ENCODE peak calls at places on chromosomes 1 and 21, in nine cellular contexts. One of them, this sample, is unnamed.

GRCh38 chr1:151710187-151710586 is 6.4 kb downstream of the CELF3 start:
- DNase-seq in activated T-helper 1 cell treated with anti-CD3 and anti-CD28 coated beads, Interleukin-12 subunit alpha, Interleukin-12 subunit beta, Interleukin-2, Interleukin-4 antibody, amounts not matched to agents 30 ng/mL and 10 ng/mL and 1 ng/mL, durations not matched to agents 14 hours and 24 hours and 36 hours: peak; percentile 6
- DNase-seq in NCI-H1048: no peak
- DNase-seq in stimulated activated CD4-positive, alpha-beta T cell treated with anti-CD3 and anti-CD28 coated beads, Interleukin-4, amount 100 ng/mL, for 24 hours: peak; percentile 36
- DNase-seq in COR-L47: peak; percentile 51
- DNase-seq in body of pancreas: peak; percentile 63
- DNase-seq in Daoy: peak; percentile 62
- DNase-seq in amygdala: peak; percentile 77
- DNase-seq in HT-29: no peak
- DNase-seq in this sample: peak; percentile 85

GRCh38 chr1:165452336-165453130 is 7.6 kb upstream of the RXRG start:
- DNase-seq in activated T-helper 1 cell treated with anti-CD3 and anti-CD28 coated beads, Interleukin-12 subunit alpha, Interleukin-12 subunit beta, Interleukin-2, Interleukin-4 antibody, amounts not matched to agents 30 ng/mL and 10 ng/mL and 1 ng/mL, durations not matched to agents 14 hours and 24 hours and 36 hours: no peak
- DNase-seq in NCI-H1048: no peak
- DNase-seq in stimulated activated CD4-positive, alpha-beta T cell treated with anti-CD3 and anti-CD28 coated beads, Interleukin-4, amount 100 ng/mL, for 24 hours: no peak
- DNase-seq in COR-L47: no peak
- DNase-seq in body of pancreas: no peak
- DNase-seq in Daoy: no peak
- DNase-seq in amygdala: no peak
- DNase-seq in HT-29: no peak
- DNase-seq in this sample: no peak

GRCh38 chr1:181204530-181204929 is 116.0 kb downstream of the IER5 start:
- DNase-seq in activated T-helper 1 cell treated with anti-CD3 and anti-CD28 coated beads, Interleukin-12 subunit alpha, Interleukin-12 subunit beta, Interleukin-2, Interleukin-4 antibody, amounts not matched to agents 30 ng/mL and 10 ng/mL and 1 ng/mL, durations not matched to agents 14 hours and 24 hours and 36 hours: no peak
- DNase-seq in NCI-H1048: no peak
- DNase-seq in stimulated activated CD4-positive, alpha-beta T cell treated with anti-CD3 and anti-CD28 coated beads, Interleukin-4, amount 100 ng/mL, for 24 hours: no peak
- DNase-seq in COR-L47: no peak
- DNase-seq in body of pancreas: no peak
- DNase-seq in Daoy: no peak
- DNase-seq in amygdala: no peak
- DNase-seq in HT-29: no peak
- DNase-seq in this sample: no peak

GRCh38 chr1:204225841-204226745 is 12.3 kb upstream of the GOLT1A start:
- DNase-seq in activated T-helper 1 cell treated with anti-CD3 and anti-CD28 coated beads, Interleukin-12 subunit alpha, Interleukin-12 subunit beta, Interleukin-2, Interleukin-4 antibody, amounts not matched to agents 30 ng/mL and 10 ng/mL and 1 ng/mL, durations not matched to agents 14 hours and 24 hours and 36 hours: no peak
- DNase-seq in NCI-H1048: no peak
- DNase-seq in stimulated activated CD4-positive, alpha-beta T cell treated with anti-CD3 and anti-CD28 coated beads, Interleukin-4, amount 100 ng/mL, for 24 hours: no peak
- DNase-seq in COR-L47: no peak
- DNase-seq in body of pancreas: no peak
- DNase-seq in Daoy: peak; percentile 78
- DNase-seq in amygdala: no peak
- DNase-seq in HT-29: peak; percentile 85
- DNase-seq in this sample: no peak

GRCh38 chr1:84691139-84691783 is 1.0 kb upstream of the SSX2IP start:
- DNase-seq in activated T-helper 1 cell treated with anti-CD3 and anti-CD28 coated beads, Interleukin-12 subunit alpha, Interleukin-12 subunit beta, Interleukin-2, Interleukin-4 antibody, amounts not matched to agents 30 ng/mL and 10 ng/mL and 1 ng/mL, durations not matched to agents 14 hours and 24 hours and 36 hours: no peak
- DNase-seq in NCI-H1048: no peak
- DNase-seq in stimulated activated CD4-positive, alpha-beta T cell treated with anti-CD3 and anti-CD28 coated beads, Interleukin-4, amount 100 ng/mL, for 24 hours: no peak
- DNase-seq in COR-L47: no peak
- DNase-seq in body of pancreas: no peak
- DNase-seq in Daoy: no peak
- DNase-seq in amygdala: no peak
- DNase-seq in HT-29: peak; percentile 30
- DNase-seq in this sample: no peak

GRCh38 chr1:14724234-14724633 is 125.7 kb downstream of the KAZN start:
- DNase-seq in activated T-helper 1 cell treated with anti-CD3 and anti-CD28 coated beads, Interleukin-12 subunit alpha, Interleukin-12 subunit beta, Interleukin-2, Interleukin-4 antibody, amounts not matched to agents 30 ng/mL and 10 ng/mL and 1 ng/mL, durations not matched to agents 14 hours and 24 hours and 36 hours: no peak
- DNase-seq in NCI-H1048: no peak
- DNase-seq in stimulated activated CD4-positive, alpha-beta T cell treated with anti-CD3 and anti-CD28 coated beads, Interleukin-4, amount 100 ng/mL, for 24 hours: no peak
- DNase-seq in COR-L47: no peak
- DNase-seq in body of pancreas: no peak
- DNase-seq in Daoy: peak; percentile 62
- DNase-seq in amygdala: no peak
- DNase-seq in HT-29: no peak
- DNase-seq in this sample: no peak

GRCh38 chr1:55049914-55050278 is 10.5 kb downstream of the PCSK9 start:
- DNase-seq in activated T-helper 1 cell treated with anti-CD3 and anti-CD28 coated beads, Interleukin-12 subunit alpha, Interleukin-12 subunit beta, Interleukin-2, Interleukin-4 antibody, amounts not matched to agents 30 ng/mL and 10 ng/mL and 1 ng/mL, durations not matched to agents 14 hours and 24 hours and 36 hours: no peak
- DNase-seq in NCI-H1048: no peak
- DNase-seq in stimulated activated CD4-positive, alpha-beta T cell treated with anti-CD3 and anti-CD28 coated beads, Interleukin-4, amount 100 ng/mL, for 24 hours: no peak
- DNase-seq in COR-L47: no peak
- DNase-seq in body of pancreas: peak; percentile 35
- DNase-seq in Daoy: no peak
- DNase-seq in amygdala: no peak
- DNase-seq in HT-29: no peak
- DNase-seq in this sample: no peak

GRCh38 chr1:205711105-205712048 is 31.1 kb upstream of the SLC45A3 start:
- DNase-seq in activated T-helper 1 cell treated with anti-CD3 and anti-CD28 coated beads, Interleukin-12 subunit alpha, Interleukin-12 subunit beta, Interleukin-2, Interleukin-4 antibody, amounts not matched to agents 30 ng/mL and 10 ng/mL and 1 ng/mL, durations not matched to agents 14 hours and 24 hours and 36 hours: peak; percentile 42
- DNase-seq in NCI-H1048: peak; percentile 72
- DNase-seq in stimulated activated CD4-positive, alpha-beta T cell treated with anti-CD3 and anti-CD28 coated beads, Interleukin-4, amount 100 ng/mL, for 24 hours: peak; percentile 83
- DNase-seq in COR-L47: peak; percentile 78
- DNase-seq in body of pancreas: peak; percentile 73
- DNase-seq in Daoy: peak; percentile 71
- DNase-seq in amygdala: peak; percentile 58
- DNase-seq in HT-29: peak; percentile 92
- DNase-seq in this sample: peak; percentile 80

GRCh38 chr1:56453016-56453721 is 126.2 kb downstream of the PLPP3 start:
- DNase-seq in activated T-helper 1 cell treated with anti-CD3 and anti-CD28 coated beads, Interleukin-12 subunit alpha, Interleukin-12 subunit beta, Interleukin-2, Interleukin-4 antibody, amounts not matched to agents 30 ng/mL and 10 ng/mL and 1 ng/mL, durations not matched to agents 14 hours and 24 hours and 36 hours: no peak
- DNase-seq in NCI-H1048: no peak
- DNase-seq in stimulated activated CD4-positive, alpha-beta T cell treated with anti-CD3 and anti-CD28 coated beads, Interleukin-4, amount 100 ng/mL, for 24 hours: no peak
- DNase-seq in COR-L47: no peak
- DNase-seq in body of pancreas: peak; percentile 20
- DNase-seq in Daoy: no peak
- DNase-seq in amygdala: no peak
- DNase-seq in HT-29: no peak
- DNase-seq in this sample: no peak

GRCh38 chr21:44432841-44433790 is 22.2 kb upstream of the LRRC3 start:
- DNase-seq in activated T-helper 1 cell treated with anti-CD3 and anti-CD28 coated beads, Interleukin-12 subunit alpha, Interleukin-12 subunit beta, Interleukin-2, Interleukin-4 antibody, amounts not matched to agents 30 ng/mL and 10 ng/mL and 1 ng/mL, durations not matched to agents 14 hours and 24 hours and 36 hours: no peak
- DNase-seq in NCI-H1048: no peak
- DNase-seq in stimulated activated CD4-positive, alpha-beta T cell treated with anti-CD3 and anti-CD28 coated beads, Interleukin-4, amount 100 ng/mL, for 24 hours: no peak
- DNase-seq in COR-L47: no peak
- DNase-seq in body of pancreas: no peak
- DNase-seq in Daoy: no peak
- DNase-seq in amygdala: no peak
- DNase-seq in HT-29: no peak
- DNase-seq in this sample: no peak

GRCh38 chr21:38847556-38847955 is 41.8 kb downstream of the ETS2 start:
- DNase-seq in activated T-helper 1 cell treated with anti-CD3 and anti-CD28 coated beads, Interleukin-12 subunit alpha, Interleukin-12 subunit beta, Interleukin-2, Interleukin-4 antibody, amounts not matched to agents 30 ng/mL and 10 ng/mL and 1 ng/mL, durations not matched to agents 14 hours and 24 hours and 36 hours: no peak
- DNase-seq in NCI-H1048: no peak
- DNase-seq in stimulated activated CD4-positive, alpha-beta T cell treated with anti-CD3 and anti-CD28 coated beads, Interleukin-4, amount 100 ng/mL, for 24 hours: no peak
- DNase-seq in COR-L47: no peak
- DNase-seq in body of pancreas: no peak
- DNase-seq in Daoy: no peak
- DNase-seq in amygdala: no peak
- DNase-seq in HT-29: no peak
- DNase-seq in this sample: no peak

GRCh38 chr1:40633563-40634376 is 31.7 kb downstream of the RIMS3 start:
- DNase-seq in activated T-helper 1 cell treated with anti-CD3 and anti-CD28 coated beads, Interleukin-12 subunit alpha, Interleukin-12 subunit beta, Interleukin-2, Interleukin-4 antibody, amounts not matched to agents 30 ng/mL and 10 ng/mL and 1 ng/mL, durations not matched to agents 14 hours and 24 hours and 36 hours: no peak
- DNase-seq in NCI-H1048: no peak
- DNase-seq in stimulated activated CD4-positive, alpha-beta T cell treated with anti-CD3 and anti-CD28 coated beads, Interleukin-4, amount 100 ng/mL, for 24 hours: no peak
- DNase-seq in COR-L47: no peak
- DNase-seq in body of pancreas: peak; percentile 14
- DNase-seq in Daoy: no peak
- DNase-seq in amygdala: no peak
- DNase-seq in HT-29: no peak
- DNase-seq in this sample: no peak

GRCh38 chr1:198493324-198493723 is 47.2 kb downstream of the ATP6V1G3 start:
- DNase-seq in activated T-helper 1 cell treated with anti-CD3 and anti-CD28 coated beads, Interleukin-12 subunit alpha, Interleukin-12 subunit beta, Interleukin-2, Interleukin-4 antibody, amounts not matched to agents 30 ng/mL and 10 ng/mL and 1 ng/mL, durations not matched to agents 14 hours and 24 hours and 36 hours: no peak
- DNase-seq in NCI-H1048: no peak
- DNase-seq in stimulated activated CD4-positive, alpha-beta T cell treated with anti-CD3 and anti-CD28 coated beads, Interleukin-4, amount 100 ng/mL, for 24 hours: no peak
- DNase-seq in COR-L47: no peak
- DNase-seq in body of pancreas: no peak
- DNase-seq in Daoy: no peak
- DNase-seq in amygdala: no peak
- DNase-seq in HT-29: no peak
- DNase-seq in this sample: no peak

GRCh38 chr1:39976732-39977131 is 21.8 kb downstream of the MFSD2A start:
- DNase-seq in activated T-helper 1 cell treated with anti-CD3 and anti-CD28 coated beads, Interleukin-12 subunit alpha, Interleukin-12 subunit beta, Interleukin-2, Interleukin-4 antibody, amounts not matched to agents 30 ng/mL and 10 ng/mL and 1 ng/mL, durations not matched to agents 14 hours and 24 hours and 36 hours: no peak
- DNase-seq in NCI-H1048: no peak
- DNase-seq in stimulated activated CD4-positive, alpha-beta T cell treated with anti-CD3 and anti-CD28 coated beads, Interleukin-4, amount 100 ng/mL, for 24 hours: no peak
- DNase-seq in COR-L47: peak; percentile 94
- DNase-seq in body of pancreas: no peak
- DNase-seq in Daoy: no peak
- DNase-seq in amygdala: no peak
- DNase-seq in HT-29: no peak
- DNase-seq in this sample: no peak

GRCh38 chr1:43530483-43531452 is at the start of gene PTPRF:
- DNase-seq in activated T-helper 1 cell treated with anti-CD3 and anti-CD28 coated beads, Interleukin-12 subunit alpha, Interleukin-12 subunit beta, Interleukin-2, Interleukin-4 antibody, amounts not matched to agents 30 ng/mL and 10 ng/mL and 1 ng/mL, durations not matched to agents 14 hours and 24 hours and 36 hours: peak; percentile 11
- DNase-seq in NCI-H1048: no peak
- DNase-seq in stimulated activated CD4-positive, alpha-beta T cell treated with anti-CD3 and anti-CD28 coated beads, Interleukin-4, amount 100 ng/mL, for 24 hours: no peak
- DNase-seq in COR-L47: peak; percentile 54
- DNase-seq in body of pancreas: peak; percentile 81
- DNase-seq in Daoy: peak; percentile 83
- DNase-seq in amygdala: peak; percentile 57
- DNase-seq in HT-29: peak; percentile 71
- DNase-seq in this sample: peak; percentile 68

GRCh38 chr1:64983110-64983509 is 16.8 kb upstream of the JAK1 start:
- DNase-seq in activated T-helper 1 cell treated with anti-CD3 and anti-CD28 coated beads, Interleukin-12 subunit alpha, Interleukin-12 subunit beta, Interleukin-2, Interleukin-4 antibody, amounts not matched to agents 30 ng/mL and 10 ng/mL and 1 ng/mL, durations not matched to agents 14 hours and 24 hours and 36 hours: no peak
- DNase-seq in NCI-H1048: no peak
- DNase-seq in stimulated activated CD4-positive, alpha-beta T cell treated with anti-CD3 and anti-CD28 coated beads, Interleukin-4, amount 100 ng/mL, for 24 hours: no peak
- DNase-seq in COR-L47: no peak
- DNase-seq in body of pancreas: no peak
- DNase-seq in Daoy: peak; percentile 91
- DNase-seq in amygdala: no peak
- DNase-seq in HT-29: no peak
- DNase-seq in this sample: no peak

GRCh38 chr1:30024411-30025195 is 698.8 kb downstream of the MATN1 start:
- DNase-seq in activated T-helper 1 cell treated with anti-CD3 and anti-CD28 coated beads, Interleukin-12 subunit alpha, Interleukin-12 subunit beta, Interleukin-2, Interleukin-4 antibody, amounts not matched to agents 30 ng/mL and 10 ng/mL and 1 ng/mL, durations not matched to agents 14 hours and 24 hours and 36 hours: no peak
- DNase-seq in NCI-H1048: no peak
- DNase-seq in stimulated activated CD4-positive, alpha-beta T cell treated with anti-CD3 and anti-CD28 coated beads, Interleukin-4, amount 100 ng/mL, for 24 hours: no peak
- DNase-seq in COR-L47: no peak
- DNase-seq in body of pancreas: no peak
- DNase-seq in Daoy: no peak
- DNase-seq in amygdala: no peak
- DNase-seq in HT-29: no peak
- DNase-seq in this sample: no peak

GRCh38 chr1:198978523-198978922 is 339.7 kb downstream of the PTPRC start:
- DNase-seq in activated T-helper 1 cell treated with anti-CD3 and anti-CD28 coated beads, Interleukin-12 subunit alpha, Interleukin-12 subunit beta, Interleukin-2, Interleukin-4 antibody, amounts not matched to agents 30 ng/mL and 10 ng/mL and 1 ng/mL, durations not matched to agents 14 hours and 24 hours and 36 hours: no peak
- DNase-seq in NCI-H1048: no peak
- DNase-seq in stimulated activated CD4-positive, alpha-beta T cell treated with anti-CD3 and anti-CD28 coated beads, Interleukin-4, amount 100 ng/mL, for 24 hours: no peak
- DNase-seq in COR-L47: no peak
- DNase-seq in body of pancreas: no peak
- DNase-seq in Daoy: no peak
- DNase-seq in amygdala: no peak
- DNase-seq in HT-29: no peak
- DNase-seq in this sample: no peak

GRCh38 chr1:246165826-246166709 is 341.0 kb downstream of the SMYD3 start:
- DNase-seq in activated T-helper 1 cell treated with anti-CD3 and anti-CD28 coated beads, Interleukin-12 subunit alpha, Interleukin-12 subunit beta, Interleukin-2, Interleukin-4 antibody, amounts not matched to agents 30 ng/mL and 10 ng/mL and 1 ng/mL, durations not matched to agents 14 hours and 24 hours and 36 hours: no peak
- DNase-seq in NCI-H1048: peak; percentile 78
- DNase-seq in stimulated activated CD4-positive, alpha-beta T cell treated with anti-CD3 and anti-CD28 coated beads, Interleukin-4, amount 100 ng/mL, for 24 hours: no peak
- DNase-seq in COR-L47: peak; percentile 35
- DNase-seq in body of pancreas: peak; percentile 18
- DNase-seq in Daoy: no peak
- DNase-seq in amygdala: no peak
- DNase-seq in HT-29: no peak
- DNase-seq in this sample: no peak

GRCh38 chr1:2801535-2802291 is at the start of gene TTC34:
- DNase-seq in activated T-helper 1 cell treated with anti-CD3 and anti-CD28 coated beads, Interleukin-12 subunit alpha, Interleukin-12 subunit beta, Interleukin-2, Interleukin-4 antibody, amounts not matched to agents 30 ng/mL and 10 ng/mL and 1 ng/mL, durations not matched to agents 14 hours and 24 hours and 36 hours: peak; percentile 29
- DNase-seq in NCI-H1048: no peak
- DNase-seq in stimulated activated CD4-positive, alpha-beta T cell treated with anti-CD3 and anti-CD28 coated beads, Interleukin-4, amount 100 ng/mL, for 24 hours: peak; percentile 43
- DNase-seq in COR-L47: peak; percentile 41
- DNase-seq in body of pancreas: peak; percentile 18
- DNase-seq in Daoy: peak; percentile 57
- DNase-seq in amygdala: no peak
- DNase-seq in HT-29: peak; percentile 86
- DNase-seq in this sample: no peak

GRCh38 chr21:42120056-42120903 is 49.2 kb downstream of the UMODL1 start:
- DNase-seq in activated T-helper 1 cell treated with anti-CD3 and anti-CD28 coated beads, Interleukin-12 subunit alpha, Interleukin-12 subunit beta, Interleukin-2, Interleukin-4 antibody, amounts not matched to agents 30 ng/mL and 10 ng/mL and 1 ng/mL, durations not matched to agents 14 hours and 24 hours and 36 hours: no peak
- DNase-seq in NCI-H1048: peak; percentile 65
- DNase-seq in stimulated activated CD4-positive, alpha-beta T cell treated with anti-CD3 and anti-CD28 coated beads, Interleukin-4, amount 100 ng/mL, for 24 hours: no peak
- DNase-seq in COR-L47: peak; percentile 86
- DNase-seq in body of pancreas: no peak
- DNase-seq in Daoy: no peak
- DNase-seq in amygdala: no peak
- DNase-seq in HT-29: peak; percentile 65
- DNase-seq in this sample: peak; percentile 35

GRCh38 chr21:26918318-26919065 is 48.4 kb downstream of the ADAMTS5 start:
- DNase-seq in activated T-helper 1 cell treated with anti-CD3 and anti-CD28 coated beads, Interleukin-12 subunit alpha, Interleukin-12 subunit beta, Interleukin-2, Interleukin-4 antibody, amounts not matched to agents 30 ng/mL and 10 ng/mL and 1 ng/mL, durations not matched to agents 14 hours and 24 hours and 36 hours: no peak
- DNase-seq in NCI-H1048: no peak
- DNase-seq in stimulated activated CD4-positive, alpha-beta T cell treated with anti-CD3 and anti-CD28 coated beads, Interleukin-4, amount 100 ng/mL, for 24 hours: no peak
- DNase-seq in COR-L47: no peak
- DNase-seq in body of pancreas: no peak
- DNase-seq in Daoy: peak; percentile 9
- DNase-seq in amygdala: no peak
- DNase-seq in HT-29: no peak
- DNase-seq in this sample: no peak

GRCh38 chr1:199170711-199171110 is 531.9 kb downstream of the PTPRC start:
- DNase-seq in activated T-helper 1 cell treated with anti-CD3 and anti-CD28 coated beads, Interleukin-12 subunit alpha, Interleukin-12 subunit beta, Interleukin-2, Interleukin-4 antibody, amounts not matched to agents 30 ng/mL and 10 ng/mL and 1 ng/mL, durations not matched to agents 14 hours and 24 hours and 36 hours: no peak
- DNase-seq in NCI-H1048: no peak
- DNase-seq in stimulated activated CD4-positive, alpha-beta T cell treated with anti-CD3 and anti-CD28 coated beads, Interleukin-4, amount 100 ng/mL, for 24 hours: no peak
- DNase-seq in COR-L47: no peak
- DNase-seq in body of pancreas: no peak
- DNase-seq in Daoy: no peak
- DNase-seq in amygdala: no peak
- DNase-seq in HT-29: no peak
- DNase-seq in this sample: no peak

GRCh38 chr1:248686815-248687214 is 15.8 kb downstream of the OR14I1 start:
- DNase-seq in activated T-helper 1 cell treated with anti-CD3 and anti-CD28 coated beads, Interleukin-12 subunit alpha, Interleukin-12 subunit beta, Interleukin-2, Interleukin-4 antibody, amounts not matched to agents 30 ng/mL and 10 ng/mL and 1 ng/mL, durations not matched to agents 14 hours and 24 hours and 36 hours: no peak
- DNase-seq in NCI-H1048: no peak
- DNase-seq in stimulated activated CD4-positive, alpha-beta T cell treated with anti-CD3 and anti-CD28 coated beads, Interleukin-4, amount 100 ng/mL, for 24 hours: no peak
- DNase-seq in COR-L47: peak; percentile 21
- DNase-seq in body of pancreas: peak; percentile 7
- DNase-seq in Daoy: peak; percentile 13
- DNase-seq in amygdala: no peak
- DNase-seq in HT-29: peak; percentile 36
- DNase-seq in this sample: no peak

GRCh38 chr1:96309783-96310182 is 411.8 kb upstream of the PTBP2 start:
- DNase-seq in activated T-helper 1 cell treated with anti-CD3 and anti-CD28 coated beads, Interleukin-12 subunit alpha, Interleukin-12 subunit beta, Interleukin-2, Interleukin-4 antibody, amounts not matched to agents 30 ng/mL and 10 ng/mL and 1 ng/mL, durations not matched to agents 14 hours and 24 hours and 36 hours: no peak
- DNase-seq in NCI-H1048: no peak
- DNase-seq in stimulated activated CD4-positive, alpha-beta T cell treated with anti-CD3 and anti-CD28 coated beads, Interleukin-4, amount 100 ng/mL, for 24 hours: no peak
- DNase-seq in COR-L47: no peak
- DNase-seq in body of pancreas: peak; percentile 7
- DNase-seq in Daoy: peak; percentile 58
- DNase-seq in amygdala: no peak
- DNase-seq in HT-29: peak; percentile 19
- DNase-seq in this sample: no peak

GRCh38 chr1:230399321-230400006 is 26.7 kb downstream of the PGBD5 start:
- DNase-seq in activated T-helper 1 cell treated with anti-CD3 and anti-CD28 coated beads, Interleukin-12 subunit alpha, Interleukin-12 subunit beta, Interleukin-2, Interleukin-4 antibody, amounts not matched to agents 30 ng/mL and 10 ng/mL and 1 ng/mL, durations not matched to agents 14 hours and 24 hours and 36 hours: no peak
- DNase-seq in NCI-H1048: no peak
- DNase-seq in stimulated activated CD4-positive, alpha-beta T cell treated with anti-CD3 and anti-CD28 coated beads, Interleukin-4, amount 100 ng/mL, for 24 hours: no peak
- DNase-seq in COR-L47: no peak
- DNase-seq in body of pancreas: no peak
- DNase-seq in Daoy: no peak
- DNase-seq in amygdala: no peak
- DNase-seq in HT-29: no peak
- DNase-seq in this sample: no peak

GRCh38 chr1:25541425-25541824 is 2.0 kb upstream of the LDLRAP1 start:
- DNase-seq in activated T-helper 1 cell treated with anti-CD3 and anti-CD28 coated beads, Interleukin-12 subunit alpha, Interleukin-12 subunit beta, Interleukin-2, Interleukin-4 antibody, amounts not matched to agents 30 ng/mL and 10 ng/mL and 1 ng/mL, durations not matched to agents 14 hours and 24 hours and 36 hours: no peak
- DNase-seq in NCI-H1048: no peak
- DNase-seq in stimulated activated CD4-positive, alpha-beta T cell treated with anti-CD3 and anti-CD28 coated beads, Interleukin-4, amount 100 ng/mL, for 24 hours: no peak
- DNase-seq in COR-L47: no peak
- DNase-seq in body of pancreas: no peak
- DNase-seq in Daoy: no peak
- DNase-seq in amygdala: no peak
- DNase-seq in HT-29: no peak
- DNase-seq in this sample: no peak

GRCh38 chr1:147168626-147169058 is 3.6 kb downstream of the PRKAB2 start:
- DNase-seq in activated T-helper 1 cell treated with anti-CD3 and anti-CD28 coated beads, Interleukin-12 subunit alpha, Interleukin-12 subunit beta, Interleukin-2, Interleukin-4 antibody, amounts not matched to agents 30 ng/mL and 10 ng/mL and 1 ng/mL, durations not matched to agents 14 hours and 24 hours and 36 hours: no peak
- DNase-seq in NCI-H1048: no peak
- DNase-seq in stimulated activated CD4-positive, alpha-beta T cell treated with anti-CD3 and anti-CD28 coated beads, Interleukin-4, amount 100 ng/mL, for 24 hours: no peak
- DNase-seq in COR-L47: peak; percentile 21
- DNase-seq in body of pancreas: peak; percentile 84
- DNase-seq in Daoy: peak; percentile 35
- DNase-seq in amygdala: no peak
- DNase-seq in HT-29: peak; percentile 62
- DNase-seq in this sample: no peak

GRCh38 chr1:100614570-100614969 is 76.6 kb downstream of the GPR88 start:
- DNase-seq in activated T-helper 1 cell treated with anti-CD3 and anti-CD28 coated beads, Interleukin-12 subunit alpha, Interleukin-12 subunit beta, Interleukin-2, Interleukin-4 antibody, amounts not matched to agents 30 ng/mL and 10 ng/mL and 1 ng/mL, durations not matched to agents 14 hours and 24 hours and 36 hours: no peak
- DNase-seq in NCI-H1048: no peak
- DNase-seq in stimulated activated CD4-positive, alpha-beta T cell treated with anti-CD3 and anti-CD28 coated beads, Interleukin-4, amount 100 ng/mL, for 24 hours: no peak
- DNase-seq in COR-L47: no peak
- DNase-seq in body of pancreas: no peak
- DNase-seq in Daoy: no peak
- DNase-seq in amygdala: no peak
- DNase-seq in HT-29: no peak
- DNase-seq in this sample: no peak

GRCh38 chr1:234661249-234661928 is 51.4 kb upstream of the IRF2BP2 start:
- DNase-seq in activated T-helper 1 cell treated with anti-CD3 and anti-CD28 coated beads, Interleukin-12 subunit alpha, Interleukin-12 subunit beta, Interleukin-2, Interleukin-4 antibody, amounts not matched to agents 30 ng/mL and 10 ng/mL and 1 ng/mL, durations not matched to agents 14 hours and 24 hours and 36 hours: no peak
- DNase-seq in NCI-H1048: no peak
- DNase-seq in stimulated activated CD4-positive, alpha-beta T cell treated with anti-CD3 and anti-CD28 coated beads, Interleukin-4, amount 100 ng/mL, for 24 hours: no peak
- DNase-seq in COR-L47: no peak
- DNase-seq in body of pancreas: no peak
- DNase-seq in Daoy: no peak
- DNase-seq in amygdala: no peak
- DNase-seq in HT-29: no peak
- DNase-seq in this sample: no peak

GRCh38 chr1:27856561-27857343 is 15.6 kb upstream of the THEMIS2 start:
- DNase-seq in activated T-helper 1 cell treated with anti-CD3 and anti-CD28 coated beads, Interleukin-12 subunit alpha, Interleukin-12 subunit beta, Interleukin-2, Interleukin-4 antibody, amounts not matched to agents 30 ng/mL and 10 ng/mL and 1 ng/mL, durations not matched to agents 14 hours and 24 hours and 36 hours: no peak
- DNase-seq in NCI-H1048: no peak
- DNase-seq in stimulated activated CD4-positive, alpha-beta T cell treated with anti-CD3 and anti-CD28 coated beads, Interleukin-4, amount 100 ng/mL, for 24 hours: no peak
- DNase-seq in COR-L47: no peak
- DNase-seq in body of pancreas: no peak
- DNase-seq in Daoy: no peak
- DNase-seq in amygdala: no peak
- DNase-seq in HT-29: no peak
- DNase-seq in this sample: no peak

This sample was measured in putamen.